ENCODE peak calls at places on chromosomes 3 and 15, in five cellular contexts. Y is CD8-positive, alpha-beta T cell; O is ovary; K is sigmoid colon; A is adrenal gland. P is an unnamed sample. For H3K4me1, the result is how much of the 10 kb centered on the place peaks cover.

GRCh38 chr3:131386429-131386926 is 4.9 kb downstream of the NUDT16 start:
- DNase-seq in Y (no peak), O (no peak), K (peak), A (peak), P (peak)

GRCh38 chr15:77702211-77702957 is 69.7 kb upstream of the LINGO1 start:
- DNase-seq in Y (no peak), O (peak), K (no peak), A (no peak), P (no peak)

GRCh38 chr15:82570721-82571519 is 30.7 kb upstream of the RPS17 start:
- DNase-seq in Y (no peak), O (no peak), K (peak), A (no peak), P (no peak)

GRCh38 chr15:73522011-73522410 is 79.0 kb downstream of the REC114 start:
- DNase-seq in Y (no peak), O (no peak), K (no peak), A (no peak), P (no peak)

GRCh38 chr3:193148678-193149473 is 92.1 kb upstream of the PLAAT1 start:
- DNase-seq in Y (no peak), O (no peak), K (no peak), A (no peak), P (no peak)

GRCh38 chr15:78206326-78207109 is 27.8 kb downstream of the ACSBG1 start:
- DNase-seq in Y (no peak), O (no peak), K (no peak), A (no peak), P (no peak)

GRCh38 chr3:52228266-52228665 is 2.8 kb upstream of the TLR9 start:
- DNase-seq in Y (no peak), O (no peak), K (no peak), A (no peak), P (no peak)

GRCh38 chr15:29088666-29089065 is 181.0 kb downstream of the NSMCE3 start:
- DNase-seq in Y (no peak), O (no peak), K (peak), A (no peak), P (no peak)

GRCh38 chr3:7682822-7683229 is 818.8 kb upstream of the LMCD1 start:
- DNase-seq in Y (no peak), O (no peak), K (no peak), A (peak), P (peak)

GRCh38 chr3:169811606-169812123 is 1.0 kb upstream of the LRRIQ4 start:
- DNase-seq in Y (no peak), O (no peak), K (no peak), A (no peak), P (no peak)

GRCh38 chr15:68794869-68795268 is 25.8 kb downstream of the ANP32A start:
- DNase-seq in Y (no peak), O (no peak), K (peak), A (no peak), P (no peak)

GRCh38 chr3:36210840-36211655 is 169.3 kb upstream of the STAC start:
- DNase-seq in Y (no peak), O (no peak), K (no peak), A (no peak), P (no peak)

GRCh38 chr15:73593278-73594074 is 39.7 kb downstream of the NPTN start:
- DNase-seq in Y (no peak), O (no peak), K (peak), A (no peak), P (peak)

GRCh38 chr3:189457201-189457607 is 174.0 kb upstream of the TP63 start:
- DNase-seq in Y (no peak), O (no peak), K (no peak), A (no peak), P (no peak)

GRCh38 chr3:25365636-25366035 is 62.4 kb upstream of the RARB start:
- DNase-seq in Y (no peak), O (no peak), K (no peak), A (no peak), P (no peak)

GRCh38 chr3:188834349-188834748 is 337.4 kb upstream of the TPRG1 start:
- DNase-seq in Y (peak), O (no peak), K (no peak), A (no peak), P (no peak)

GRCh38 chr3:125519678-125520562 is at the start of gene SNX4:
- DNase-seq in Y (peak), O (peak), K (peak), A (peak), P (peak)

GRCh38 chr3:69494091-69494659 is 108.3 kb upstream of the FRMD4B start:
- DNase-seq in Y (no peak), O (no peak), K (no peak), A (no peak), P (no peak)
- H3K4me1 ChIP-seq in Y (under half), O (under half), K (under half), A (under half), P (under half)

GRCh38 chr3:12837295-12837986 is 3.9 kb downstream of the RPL32 start:
- DNase-seq in Y (no peak), O (no peak), K (no peak), A (no peak), P (no peak)
- H3K4me1 ChIP-seq in Y (under half), O (under half), K (under half), A (under half), P (under half)

DNA sequence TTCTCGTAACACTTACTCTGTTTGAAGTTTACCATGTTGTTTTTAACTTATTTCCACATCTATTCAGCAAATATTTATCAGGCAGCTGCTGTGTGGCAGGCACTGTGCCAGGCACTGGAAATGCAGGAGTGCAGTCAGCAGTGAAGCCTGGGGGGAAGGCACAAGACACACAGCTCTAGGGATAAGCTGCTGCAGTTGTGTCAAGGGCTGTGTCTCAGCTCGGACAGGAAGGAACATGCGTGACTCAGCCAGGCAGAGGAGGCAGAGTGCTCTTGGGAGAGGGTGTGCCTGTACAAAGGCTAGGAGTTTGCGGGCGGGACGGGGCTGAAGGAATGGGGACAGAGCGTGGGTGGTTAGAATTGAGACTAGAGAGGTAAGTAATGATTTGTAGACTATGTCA is 24.7 kb downstream of the LYSMD4 start:
- DNase-seq in Y (no peak), O (peak), K (peak), A (peak), P (peak)
- H3K4me1 ChIP-seq in Y (under half), O (under half), K (under half), A (under half), P (under half)

DNA sequence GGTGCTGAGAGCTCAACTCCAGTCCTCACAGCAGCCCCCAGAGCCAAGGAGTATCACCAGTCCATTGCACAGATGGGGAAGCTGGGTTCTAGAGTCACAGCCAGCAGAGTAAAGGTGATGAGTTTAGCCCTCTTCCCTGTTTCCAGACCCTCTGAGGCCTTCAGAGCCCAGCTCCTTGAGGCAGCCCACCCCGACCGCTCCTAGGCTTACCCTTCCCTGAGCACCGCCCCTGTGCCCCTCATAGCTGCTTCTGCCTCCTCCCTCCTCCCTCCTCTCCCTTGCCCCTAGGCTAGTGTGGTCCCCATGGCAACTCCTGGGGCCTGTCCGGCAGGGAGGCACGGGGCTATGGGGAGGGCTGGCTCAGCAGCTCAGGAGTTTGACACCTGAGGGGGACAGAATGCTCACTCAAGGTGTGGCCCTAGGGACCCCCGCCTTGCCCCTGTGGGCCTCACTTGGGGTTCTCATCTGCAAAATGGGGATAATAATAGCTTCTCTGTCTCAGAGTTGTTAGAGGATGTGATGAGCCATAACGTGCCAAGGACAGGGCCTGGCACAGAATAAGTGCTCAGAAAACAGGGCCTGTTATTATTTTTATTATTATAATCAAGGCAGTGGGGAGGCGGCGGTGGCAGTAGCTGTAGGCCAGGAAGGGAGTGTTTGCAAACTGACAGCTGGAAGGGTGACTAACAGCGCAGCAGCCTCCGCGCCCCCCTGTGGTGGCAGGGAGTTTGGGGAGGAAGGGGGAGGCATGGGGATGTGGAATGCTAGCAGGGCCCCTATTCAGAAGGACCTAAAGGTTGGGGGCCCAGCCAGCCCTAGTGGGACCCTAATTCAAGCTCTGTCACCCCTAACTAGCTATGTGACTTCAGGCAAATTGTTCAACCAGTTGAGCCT is 11.5 kb downstream of the CSK start:
- DNase-seq in Y (peak), O (no peak), K (peak), A (no peak), P (peak)
- H3K4me1 ChIP-seq in Y (half or more), O (under half), K (under half), A (half or more), P (under half)

GRCh38 chr15:80487884-80488283 is 83.7 kb downstream of the ARNT2 start:
- DNase-seq in Y (no peak), O (no peak), K (no peak), A (no peak), P (no peak)
- H3K4me1 ChIP-seq in Y (under half), O (under half), K (under half), A (under half), P (under half)

GRCh38 chr15:58438111-58438510 is 6.3 kb downstream of the LIPC start:
- DNase-seq in Y (no peak), O (no peak), K (no peak), A (no peak), P (no peak)
- H3K4me1 ChIP-seq in Y (under half), O (under half), K (under half), A (under half), P (under half)

GRCh38 chr3:23750573-23751484 is 54.9 kb upstream of the UBE2E1 start:
- DNase-seq in Y (no peak), O (no peak), K (no peak), A (no peak), P (no peak)
- H3K4me1 ChIP-seq in Y (under half), O (under half), K (under half), A (under half), P (under half)

DNA sequence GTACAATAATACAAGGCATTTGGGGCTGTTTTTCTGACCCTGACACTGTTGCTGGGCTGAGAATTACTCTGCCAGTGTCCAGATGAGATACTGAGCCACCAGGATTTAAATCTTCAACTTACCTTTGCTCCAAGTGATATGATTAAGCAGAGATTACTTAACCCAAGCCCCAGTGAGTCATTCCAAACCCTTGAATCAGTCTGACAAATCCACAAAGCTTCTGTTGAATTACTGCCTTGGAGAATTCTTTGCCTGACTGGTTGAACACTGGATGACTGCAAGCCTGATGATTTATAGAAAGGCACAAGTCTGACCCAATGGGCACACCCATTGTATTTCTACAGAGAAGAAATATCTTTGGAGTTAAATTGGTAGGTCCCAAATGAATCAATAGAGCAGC is 88.2 kb upstream of the TSC22D2 start:
- DNase-seq in Y (no peak), O (no peak), K (no peak), A (peak), P (no peak)
- H3K4me1 ChIP-seq in Y (under half), O (under half), K (under half), A (under half), P (under half)

GRCh38 chr3:46926447-46926846 is 48.9 kb downstream of the PTH1R start:
- DNase-seq in Y (no peak), O (no peak), K (peak), A (no peak), P (no peak)

GRCh38 chr3:46929324-46929723 is 47.2 kb downstream of the CCDC12 start:
- DNase-seq in Y (no peak), O (no peak), K (peak), A (no peak), P (no peak)

GRCh38 chr3:46926871-46927717 is 49.5 kb downstream of the CCDC12 start:
- DNase-seq in Y (peak), O (no peak), K (peak), A (no peak), P (peak)

GRCh38 chr3:46928297-46928696 is 48.2 kb downstream of the CCDC12 start:
- DNase-seq in Y (no peak), O (no peak), K (no peak), A (no peak), P (no peak)

DNA sequence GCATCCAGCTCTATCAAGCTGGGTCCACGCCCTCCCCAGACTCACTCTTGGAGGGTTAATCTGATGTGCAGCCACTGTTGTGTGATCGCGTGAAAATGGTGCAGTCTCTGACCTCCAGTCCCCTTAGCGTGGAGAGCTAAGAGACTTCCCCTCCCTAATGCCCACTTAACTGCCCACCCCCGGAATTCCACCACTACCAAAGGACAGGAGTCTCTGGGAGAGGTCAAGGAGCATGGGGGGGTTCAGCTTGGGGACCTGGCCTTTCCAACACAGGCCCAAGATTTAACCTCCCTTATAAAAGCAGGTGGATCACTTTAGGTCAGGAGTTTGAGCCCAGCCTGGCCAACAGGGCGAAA is 48.8 kb downstream of the CCDC12 start:
- DNase-seq in Y (no peak), O (no peak), K (no peak), A (no peak), P (no peak)
- H3K4me1 ChIP-seq in Y (half or more), O (under half), K (half or more), A (half or more), P (under half)

P was measured in right cardiac atrium.